ENCODE peak calls at places on chromosomes 5 and 9, in six cellular contexts. B is activated CD8-positive, alpha-beta T cell treated with anti-CD3 and anti-CD28 coated beads, Interleukin-2, amount 10 ng/mL, durations not matched to agents 7 days and 5 days; E is stimulated activated CD4-positive, alpha-beta T cell treated with anti-CD3 and anti-CD28 coated beads, Interleukin-1b, Interleukin-23, amount 100 ng/mL, for 24 hours; J is activated gamma-delta T cell; K is EH; Y is tibial artery. X is an unnamed sample.

GRCh38 chr9:23587903-23588302 is 238.1 kb downstream of the ELAVL2 start:
- DNase-seq in B (no peak), E (no peak), J (no peak), K (no peak), Y (no peak), X (no peak)

GRCh38 chr5:28779161-28779754 is 1740.9 kb upstream of the CDH9 start:
- DNase-seq in B (no peak), E (no peak), J (no peak), K (no peak), Y (no peak), X (peak; percentile 21)

GRCh38 chr5:60652206-60652605 is 47.8 kb downstream of the DEPDC1B start:
- DNase-seq in B (no peak), E (no peak), J (no peak), K (peak; percentile 92), Y (no peak), X (no peak)

GRCh38 chr9:92944921-92945320 is 2.4 kb upstream of the FGD3 start:
- DNase-seq in B (no peak), E (no peak), J (no peak), K (no peak), Y (no peak), X (no peak)

GRCh38 chr5:84259221-84260045 is 125.2 kb downstream of the EDIL3 start:
- DNase-seq in B (no peak), E (no peak), J (no peak), K (no peak), Y (no peak), X (no peak)

GRCh38 chr9:136282272-136282861 is 21.5 kb downstream of the CCDC187 start:
- DNase-seq in B (peak; percentile 37), E (no peak), J (no peak), K (no peak), Y (no peak), X (no peak)

GRCh38 chr5:175378444-175379028 is 65.4 kb downstream of the DRD1 start:
- DNase-seq in B (no peak), E (no peak), J (no peak), K (peak; percentile 80), Y (no peak), X (no peak)

GRCh38 chr5:172448999-172449398 is 5.3 kb downstream of the SH3PXD2B start:
- DNase-seq in B (no peak), E (no peak), J (no peak), K (no peak), Y (no peak), X (no peak)

X was measured in retinal pigment epithelial cell.